ENCODE peak calls at places on chromosomes 16 and 17, in four cellular contexts. One of them, this sample, is unnamed.

GRCh38 chr17:47785538-47786123 is 36.0 kb downstream of the OSBPL7 start:
- DNase-seq in heart right ventricle: no peak
- DNase-seq in neural progenitor cell: peak; percentile 80
- DNase-seq in BJ: no peak
- DNase-seq in this sample: no peak

GRCh38 chr17:42679492-42680330 is 1.9 kb downstream of the CCR10 start:
- DNase-seq in heart right ventricle: peak; percentile 68
- DNase-seq in neural progenitor cell: peak; percentile 92
- DNase-seq in BJ: no peak
- DNase-seq in this sample: no peak

GRCh38 chr16:3760518-3760917 is 43.2 kb upstream of the TRAP1 start:
- DNase-seq in BJ: no peak
- DNase-seq in neural progenitor cell: no peak
- DNase-seq in heart right ventricle: no peak
- DNase-seq in this sample: no peak

GRCh38 chr17:17350491-17351355 is 47.5 kb downstream of the NT5M start:
- DNase-seq in neural progenitor cell: peak; percentile 38
- DNase-seq in BJ: no peak
- DNase-seq in heart right ventricle: no peak
- DNase-seq in this sample: no peak

GRCh38 chr16:70438983-70439862 is at the start of gene ST3GAL2:
- DNase-seq in BJ: peak; percentile 63
- DNase-seq in heart right ventricle: peak; percentile 95
- DNase-seq in neural progenitor cell: peak; percentile 100
- DNase-seq in this sample: no peak

GRCh38 chr17:42846594-42847280 is 2.4 kb downstream of the AOC2 start:
- DNase-seq in heart right ventricle: no peak
- DNase-seq in BJ: no peak
- DNase-seq in neural progenitor cell: no peak
- DNase-seq in this sample: no peak

GRCh38 chr16:86925067-86925791 is 346.9 kb downstream of the FOXL1 start:
- DNase-seq in heart right ventricle: no peak
- DNase-seq in BJ: no peak
- DNase-seq in neural progenitor cell: no peak
- DNase-seq in this sample: no peak

GRCh38 chr17:6487243-6488007 is 43.2 kb downstream of the PIMREG start:
- DNase-seq in BJ: no peak
- DNase-seq in neural progenitor cell: no peak
- DNase-seq in heart right ventricle: no peak
- DNase-seq in this sample: no peak

GRCh38 chr17:78117027-78117981 is 11.3 kb downstream of the TMC6 start:
- DNase-seq in neural progenitor cell: peak; percentile 50
- DNase-seq in BJ: no peak
- DNase-seq in heart right ventricle: no peak
- DNase-seq in this sample: no peak

GRCh38 chr17:57892820-57893595 is 43.2 kb upstream of the MRPS23 start:
- DNase-seq in neural progenitor cell: peak; percentile 80
- DNase-seq in heart right ventricle: peak; percentile 94
- DNase-seq in BJ: peak; percentile 95
- DNase-seq in this sample: peak; percentile 91

GRCh38 chr16:84043486-84044107 is 1.0 kb upstream of the SLC38A8 start:
- DNase-seq in heart right ventricle: no peak
- DNase-seq in neural progenitor cell: peak; percentile 70
- DNase-seq in BJ: no peak
- DNase-seq in this sample: no peak

GRCh38 chr17:66369830-66370229 is 67.4 kb downstream of the PRKCA start:
- DNase-seq in neural progenitor cell: no peak
- DNase-seq in heart right ventricle: no peak
- DNase-seq in BJ: no peak
- DNase-seq in this sample: no peak

GRCh38 chr16:74446866-74447265 is 25.6 kb upstream of the CLEC18B start:
- DNase-seq in BJ: no peak
- DNase-seq in heart right ventricle: no peak
- DNase-seq in neural progenitor cell: no peak
- DNase-seq in this sample: no peak

GRCh38 chr17:28725660-28726395 is at the start of gene TLCD1:
- DNase-seq in BJ: no peak
- DNase-seq in neural progenitor cell: peak; percentile 93
- DNase-seq in heart right ventricle: peak; percentile 39
- DNase-seq in this sample: no peak

GRCh38 chr16:64933890-64934289 is 188.0 kb downstream of the CDH11 start:
- DNase-seq in heart right ventricle: peak; percentile 61
- DNase-seq in neural progenitor cell: peak; percentile 7
- DNase-seq in BJ: no peak
- DNase-seq in this sample: no peak

GRCh38 chr16:51155199-51155607 is 4.1 kb upstream of the SALL1 start:
- DNase-seq in BJ: no peak
- DNase-seq in neural progenitor cell: peak; percentile 79
- DNase-seq in heart right ventricle: no peak
- DNase-seq in this sample: no peak

GRCh38 chr17:46958192-46958591 is 20.9 kb downstream of the RPRML start:
- DNase-seq in neural progenitor cell: no peak
- DNase-seq in BJ: no peak
- DNase-seq in heart right ventricle: no peak
- DNase-seq in this sample: no peak

GRCh38 chr17:69853533-69854262 is 221.3 kb upstream of the KCNJ16 start:
- DNase-seq in heart right ventricle: no peak
- DNase-seq in neural progenitor cell: no peak
- DNase-seq in BJ: no peak
- DNase-seq in this sample: no peak

GRCh38 chr17:61943117-61943516 is 15.3 kb upstream of the INTS2 start:
- DNase-seq in neural progenitor cell: no peak
- DNase-seq in heart right ventricle: no peak
- DNase-seq in BJ: no peak
- DNase-seq in this sample: no peak

GRCh38 chr16:47724386-47724785 is 263.3 kb downstream of the PHKB start:
- DNase-seq in neural progenitor cell: no peak
- DNase-seq in BJ: no peak
- DNase-seq in heart right ventricle: no peak
- DNase-seq in this sample: no peak

GRCh38 chr17:73325527-73325842 is 13.7 kb upstream of the CDC42EP4 start:
- DNase-seq in heart right ventricle: no peak
- DNase-seq in neural progenitor cell: no peak
- DNase-seq in BJ: no peak
- DNase-seq in this sample: no peak
- TF ChIP-seq CTCF in heart right ventricle: no peak
- TF ChIP-seq CTCF in neural progenitor cell: no peak
- TF ChIP-seq CTCF in BJ: peak; percentile 48
- TF ChIP-seq CTCF in this sample: no peak

GRCh38 chr17:35429702-35430101 is 2.6 kb downstream of the SLFN12 start:
- DNase-seq in heart right ventricle: no peak
- DNase-seq in BJ: no peak
- DNase-seq in neural progenitor cell: no peak
- DNase-seq in this sample: no peak

GRCh38 chr17:35428229-35428628 is 4.1 kb downstream of the SLFN12 start:
- DNase-seq in BJ: no peak
- DNase-seq in neural progenitor cell: no peak
- DNase-seq in heart right ventricle: no peak
- DNase-seq in this sample: no peak

GRCh38 chr17:35433075-35433894 is 985 bp upstream of the SLFN12 start:
- DNase-seq in heart right ventricle: peak; percentile 84
- DNase-seq in BJ: peak; percentile 94
- DNase-seq in neural progenitor cell: peak; percentile 36
- DNase-seq in this sample: peak; percentile 93

GRCh38 chr17:35432176-35433074 is at the start of gene SLFN12:
- DNase-seq in BJ: peak; percentile 76
- DNase-seq in neural progenitor cell: peak; percentile 26
- DNase-seq in heart right ventricle: peak; percentile 79
- DNase-seq in this sample: peak; percentile 84
- H3K4me3 ChIP-seq in BJ: peak within 1 kb of the TSS; percentile 63
- H3K4me3 ChIP-seq in neural progenitor cell: peak within 1 kb of the TSS; percentile 21
- H3K4me3 ChIP-seq in heart right ventricle: peak within 1 kb of the TSS; percentile 66
- H3K4me3 ChIP-seq in this sample: peak within 1 kb of the TSS; percentile 66

GRCh38 chr17:37752482-37752881 is 7.6 kb upstream of the HNF1B start:
- DNase-seq in BJ: peak; percentile 67
- DNase-seq in heart right ventricle: no peak
- DNase-seq in neural progenitor cell: no peak
- DNase-seq in this sample: peak; percentile 81

GRCh38 chr17:37759014-37759637 is 14.3 kb upstream of the HNF1B start:
- DNase-seq in BJ: no peak
- DNase-seq in heart right ventricle: no peak
- DNase-seq in neural progenitor cell: no peak
- DNase-seq in this sample: peak; percentile 95

GRCh38 chr17:37754363-37754762 is 9.5 kb upstream of the HNF1B start:
- DNase-seq in neural progenitor cell: no peak
- DNase-seq in BJ: no peak
- DNase-seq in heart right ventricle: no peak
- DNase-seq in this sample: no peak

GRCh38 chr17:37755455-37755854 is 10.6 kb upstream of the HNF1B start:
- DNase-seq in neural progenitor cell: no peak
- DNase-seq in BJ: no peak
- DNase-seq in heart right ventricle: no peak
- DNase-seq in this sample: no peak

GRCh38 chr17:37756060-37756459 is 11.2 kb upstream of the HNF1B start:
- DNase-seq in heart right ventricle: no peak
- DNase-seq in BJ: no peak
- DNase-seq in neural progenitor cell: no peak
- DNase-seq in this sample: no peak
- TF ChIP-seq CTCF in heart right ventricle: no peak
- TF ChIP-seq CTCF in BJ: no peak
- TF ChIP-seq CTCF in neural progenitor cell: no peak
- TF ChIP-seq CTCF in this sample: no peak

GRCh38 chr17:33970271-33970670 is 284.8 kb upstream of the CCL2 start:
- DNase-seq in heart right ventricle: no peak
- DNase-seq in BJ: no peak
- DNase-seq in neural progenitor cell: peak; percentile 11
- DNase-seq in this sample: no peak
- H3K4me3 ChIP-seq in heart right ventricle: no peak overlapping the region
- H3K4me3 ChIP-seq in BJ: no peak overlapping the region
- H3K4me3 ChIP-seq in neural progenitor cell: no peak overlapping the region
- H3K4me3 ChIP-seq in this sample: no peak overlapping the region

This sample was measured in epithelial cell of proximal tubule.